ENCODE peak calls at places on chromosomes 2 and 18, in five cellular contexts. One of them, this sample, is unnamed. For H3K36me3, the result is how much of the 10 kb centered on the place peaks cover.

GRCh38 chr2:73036779-73037165 is 34.7 kb downstream of the SFXN5 start:
- DNase-seq in GM23248: no peak
- DNase-seq in DND-41: no peak
- DNase-seq in neuronal stem cell: no peak
- DNase-seq in GM23338: no peak
- DNase-seq in this sample: no peak

GRCh38 chr2:162184362-162184761 is 32.3 kb upstream of the GCG start:
- DNase-seq in GM23248: no peak
- DNase-seq in DND-41: no peak
- DNase-seq in neuronal stem cell: no peak
- DNase-seq in GM23338: no peak
- DNase-seq in this sample: no peak

GRCh38 chr2:218017211-218018053 is 14.6 kb upstream of the TNS1 start:
- DNase-seq in GM23248: no peak
- DNase-seq in DND-41: no peak
- DNase-seq in neuronal stem cell: no peak
- DNase-seq in GM23338: no peak
- DNase-seq in this sample: no peak

GRCh38 chr2:159677654-159678053 is 34.7 kb upstream of the MARCHF7 start:
- DNase-seq in GM23248: peak
- DNase-seq in DND-41: no peak
- DNase-seq in neuronal stem cell: no peak
- DNase-seq in GM23338: no peak
- DNase-seq in this sample: no peak

GRCh38 chr2:227415538-227416424 is 28.0 kb upstream of the SCYGR1 start:
- DNase-seq in GM23248: peak
- DNase-seq in DND-41: no peak
- DNase-seq in neuronal stem cell: no peak
- DNase-seq in GM23338: no peak
- DNase-seq in this sample: peak

GRCh38 chr2:54065411-54065810 is 50.0 kb upstream of the ACYP2 start:
- DNase-seq in GM23248: peak
- DNase-seq in DND-41: no peak
- DNase-seq in neuronal stem cell: no peak
- DNase-seq in GM23338: no peak
- DNase-seq in this sample: peak

GRCh38 chr2:145055651-145056050 is 535.7 kb upstream of the ZEB2 start:
- DNase-seq in GM23248: peak
- DNase-seq in DND-41: no peak
- DNase-seq in neuronal stem cell: no peak
- DNase-seq in GM23338: no peak
- DNase-seq in this sample: no peak

GRCh38 chr18:57131782-57132181 is 15.1 kb upstream of the BOD1L2 start:
- DNase-seq in GM23248: no peak
- DNase-seq in DND-41: no peak
- DNase-seq in neuronal stem cell: no peak
- DNase-seq in GM23338: no peak
- DNase-seq in this sample: no peak

GRCh38 chr2:186919272-186919671 is 70.3 kb upstream of the ZSWIM2 start:
- DNase-seq in GM23248: peak
- DNase-seq in DND-41: no peak
- DNase-seq in neuronal stem cell: no peak
- DNase-seq in GM23338: no peak
- DNase-seq in this sample: peak

GRCh38 chr2:27290571-27290970 is 8.3 kb downstream of the TRIM54 start:
- DNase-seq in GM23248: no peak
- DNase-seq in DND-41: no peak
- DNase-seq in neuronal stem cell: no peak
- DNase-seq in GM23338: no peak
- DNase-seq in this sample: no peak

GRCh38 chr2:237262838-237263771 is 150.9 kb downstream of the COL6A3 start:
- DNase-seq in GM23248: peak
- DNase-seq in DND-41: no peak
- DNase-seq in neuronal stem cell: no peak
- DNase-seq in GM23338: no peak
- DNase-seq in this sample: peak

DNA sequence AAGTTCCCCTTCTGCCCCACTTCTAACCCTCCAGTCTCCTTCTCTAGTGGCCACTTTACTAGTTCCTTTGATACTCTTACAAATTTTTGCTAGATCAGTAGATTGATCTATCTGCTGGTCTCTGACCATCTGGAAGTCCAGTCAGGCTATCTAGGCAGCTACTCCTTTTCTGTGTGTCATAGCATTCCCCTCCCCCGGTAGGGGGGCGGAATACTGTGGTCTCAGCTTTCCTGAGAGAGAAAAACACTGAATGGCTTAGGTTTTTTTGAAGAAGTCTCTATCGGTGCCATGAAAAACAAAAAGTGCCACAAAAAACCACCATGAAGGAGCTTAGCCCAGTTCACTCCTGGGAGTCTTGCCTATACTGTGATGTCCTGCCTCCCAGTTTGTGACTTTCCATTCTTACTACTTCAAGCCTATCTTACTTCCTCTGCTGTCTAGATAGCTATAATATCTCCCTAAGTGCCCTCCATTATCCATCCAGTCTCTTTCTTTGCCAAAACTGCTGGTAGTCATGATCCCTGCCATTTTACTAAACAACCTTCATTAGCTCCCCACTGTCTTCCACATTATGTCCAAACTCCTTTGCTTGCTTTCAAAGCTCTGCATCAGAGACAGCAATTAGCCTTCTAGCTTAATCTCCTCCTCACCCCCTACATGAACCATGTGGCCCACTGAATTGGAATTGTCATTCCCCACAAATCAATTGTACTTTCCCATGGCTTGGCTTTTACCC is 29.9 kb downstream of the TPGS2 start:
- DNase-seq in GM23248: peak
- DNase-seq in DND-41: no peak
- DNase-seq in neuronal stem cell: peak
- DNase-seq in GM23338: peak
- DNase-seq in this sample: peak
- H3K36me3 ChIP-seq in GM23248: under half
- H3K36me3 ChIP-seq in DND-41: half or more
- H3K36me3 ChIP-seq in neuronal stem cell: half or more
- H3K36me3 ChIP-seq in GM23338: under half
- H3K36me3 ChIP-seq in this sample: under half

GRCh38 chr2:45497355-45497754 is 113.7 kb downstream of the SRBD1 start:
- DNase-seq in GM23248: peak
- DNase-seq in DND-41: no peak
- DNase-seq in neuronal stem cell: no peak
- DNase-seq in GM23338: no peak
- DNase-seq in this sample: peak
- H3K4me2 ChIP-seq in GM23248: no peak
- H3K4me2 ChIP-seq in DND-41: no peak
- H3K4me2 ChIP-seq in neuronal stem cell: no peak
- H3K4me2 ChIP-seq in GM23338: no peak
- H3K4me2 ChIP-seq in this sample: no peak

GRCh38 chr2:221106241-221106640 is 465.9 kb downstream of the EPHA4 start:
- DNase-seq in GM23248: no peak
- DNase-seq in DND-41: no peak
- DNase-seq in neuronal stem cell: no peak
- DNase-seq in GM23338: no peak
- DNase-seq in this sample: no peak
- H3K36me3 ChIP-seq in GM23248: under half
- H3K36me3 ChIP-seq in DND-41: under half
- H3K36me3 ChIP-seq in neuronal stem cell: under half
- H3K36me3 ChIP-seq in GM23338: under half
- H3K36me3 ChIP-seq in this sample: under half

DNA sequence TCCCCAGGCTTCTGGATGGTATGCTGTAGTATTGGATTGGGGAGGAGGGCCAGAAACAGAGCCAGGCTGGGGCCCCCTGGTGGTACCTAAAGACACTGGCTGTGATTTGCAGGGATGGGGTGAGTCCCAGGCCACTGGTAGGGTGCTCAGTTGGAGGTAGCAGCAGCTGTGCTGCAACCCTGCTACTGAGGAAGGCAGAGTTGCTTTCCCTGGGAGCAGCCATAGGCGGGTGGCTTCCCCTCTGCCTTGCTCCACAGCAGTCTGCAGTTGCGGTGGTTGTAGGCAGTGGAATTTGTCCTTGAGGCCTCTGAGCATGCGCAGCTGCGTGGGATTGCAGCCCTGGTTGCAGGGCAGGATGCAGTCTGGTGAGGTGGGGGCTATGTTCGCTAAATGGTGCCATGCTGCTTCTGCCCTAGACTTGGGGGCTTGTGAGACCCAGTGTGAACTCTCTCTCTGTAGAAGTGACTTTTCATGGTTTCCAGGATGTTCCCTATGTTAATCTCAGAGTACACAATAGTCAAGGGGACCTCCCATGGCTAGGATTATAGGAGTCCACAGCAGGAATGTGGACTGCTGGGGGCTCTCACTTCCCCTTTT is 443.5 kb downstream of the XIRP2 start:
- DNase-seq in GM23248: peak
- DNase-seq in DND-41: no peak
- DNase-seq in neuronal stem cell: peak
- DNase-seq in GM23338: peak
- DNase-seq in this sample: no peak
- H3K4me2 ChIP-seq in GM23248: no peak
- H3K4me2 ChIP-seq in DND-41: no peak
- H3K4me2 ChIP-seq in neuronal stem cell: peak
- H3K4me2 ChIP-seq in GM23338: peak
- H3K4me2 ChIP-seq in this sample: no peak

GRCh38 chr2:9490789-9491188 is 16.4 kb downstream of the IAH1 start:
- DNase-seq in GM23248: no peak
- DNase-seq in DND-41: no peak
- DNase-seq in neuronal stem cell: no peak
- DNase-seq in GM23338: no peak
- DNase-seq in this sample: no peak

GRCh38 chr2:9497017-9497416 is 22.7 kb downstream of the IAH1 start:
- DNase-seq in GM23248: no peak
- DNase-seq in DND-41: no peak
- DNase-seq in neuronal stem cell: no peak
- DNase-seq in GM23338: no peak
- DNase-seq in this sample: no peak

GRCh38 chr2:9494096-9494495 is 19.7 kb downstream of the IAH1 start:
- DNase-seq in GM23248: no peak
- DNase-seq in DND-41: no peak
- DNase-seq in neuronal stem cell: no peak
- DNase-seq in GM23338: no peak
- DNase-seq in this sample: no peak

GRCh38 chr2:9492927-9493326 is 18.6 kb downstream of the IAH1 start:
- DNase-seq in GM23248: no peak
- DNase-seq in DND-41: no peak
- DNase-seq in neuronal stem cell: no peak
- DNase-seq in GM23338: no peak
- DNase-seq in this sample: no peak

DNA sequence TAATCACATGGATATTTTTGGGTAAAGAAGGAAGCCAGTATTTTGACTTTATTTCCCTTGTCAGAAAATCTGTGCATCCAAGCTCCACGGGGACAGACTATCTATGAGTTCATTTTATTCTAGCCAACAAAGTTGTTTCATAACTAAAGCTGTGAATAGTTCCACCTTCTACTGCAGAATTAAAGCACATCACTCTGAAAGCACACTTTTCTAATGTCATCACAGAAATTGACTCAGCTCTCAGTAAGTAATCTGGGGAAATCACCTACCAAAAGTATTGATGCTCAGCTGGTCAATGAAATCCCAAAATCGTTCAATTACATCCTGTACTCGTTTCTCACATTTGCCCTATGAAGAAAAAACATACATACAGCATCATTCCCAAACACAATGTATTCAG is 19.1 kb downstream of the IAH1 start:
- DNase-seq in GM23248: no peak
- DNase-seq in DND-41: no peak
- DNase-seq in neuronal stem cell: no peak
- DNase-seq in GM23338: no peak
- DNase-seq in this sample: no peak
- H3K36me3 ChIP-seq in GM23248: half or more
- H3K36me3 ChIP-seq in DND-41: half or more
- H3K36me3 ChIP-seq in neuronal stem cell: half or more
- H3K36me3 ChIP-seq in GM23338: under half
- H3K36me3 ChIP-seq in this sample: half or more

GRCh38 chr2:108994250-108994649 is 5.2 kb upstream of the EDAR start:
- DNase-seq in GM23248: no peak
- DNase-seq in DND-41: no peak
- DNase-seq in neuronal stem cell: no peak
- DNase-seq in GM23338: no peak
- DNase-seq in this sample: no peak
- H3K4me2 ChIP-seq in GM23248: no peak
- H3K4me2 ChIP-seq in DND-41: no peak
- H3K4me2 ChIP-seq in neuronal stem cell: no peak
- H3K4me2 ChIP-seq in GM23338: no peak
- H3K4me2 ChIP-seq in this sample: no peak

GRCh38 chr2:47782557-47783490 is at the start of gene MSH6:
- DNase-seq in GM23248: peak
- DNase-seq in DND-41: peak
- DNase-seq in neuronal stem cell: peak
- DNase-seq in GM23338: peak
- DNase-seq in this sample: peak
- H3K36me3 ChIP-seq in GM23248: under half
- H3K36me3 ChIP-seq in DND-41: under half
- H3K36me3 ChIP-seq in neuronal stem cell: under half
- H3K36me3 ChIP-seq in GM23338: under half
- H3K36me3 ChIP-seq in this sample: under half

DNA sequence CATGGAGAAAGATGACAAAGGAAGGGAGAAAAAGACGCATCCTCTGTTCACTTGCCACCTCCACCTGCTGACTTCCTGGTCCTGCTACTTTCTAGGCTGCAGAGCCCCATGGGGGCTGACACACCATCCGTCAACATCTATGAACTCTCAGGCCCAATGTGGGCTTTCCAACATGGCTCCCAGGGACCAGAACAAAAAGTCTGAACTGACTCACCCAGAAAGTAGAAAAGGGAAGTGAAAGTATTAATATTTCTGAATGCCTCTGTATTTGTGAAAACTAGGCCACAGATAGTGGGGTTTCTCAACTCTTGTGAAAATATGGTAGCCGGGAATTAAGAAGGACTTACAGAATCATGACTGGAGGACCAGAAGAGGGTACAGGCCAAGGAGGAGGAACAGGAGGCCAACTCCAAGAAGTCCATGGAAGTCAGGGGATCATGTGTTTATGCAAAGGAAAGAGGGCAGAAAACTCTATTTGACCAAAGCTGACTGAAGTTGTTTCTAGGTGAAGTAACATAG is 123.1 kb upstream of the CAB39 start:
- DNase-seq in GM23248: no peak
- DNase-seq in DND-41: no peak
- DNase-seq in neuronal stem cell: no peak
- DNase-seq in GM23338: no peak
- DNase-seq in this sample: no peak
- H3K4me2 ChIP-seq in GM23248: no peak
- H3K4me2 ChIP-seq in DND-41: no peak
- H3K4me2 ChIP-seq in neuronal stem cell: no peak
- H3K4me2 ChIP-seq in GM23338: no peak
- H3K4me2 ChIP-seq in this sample: no peak

DNA sequence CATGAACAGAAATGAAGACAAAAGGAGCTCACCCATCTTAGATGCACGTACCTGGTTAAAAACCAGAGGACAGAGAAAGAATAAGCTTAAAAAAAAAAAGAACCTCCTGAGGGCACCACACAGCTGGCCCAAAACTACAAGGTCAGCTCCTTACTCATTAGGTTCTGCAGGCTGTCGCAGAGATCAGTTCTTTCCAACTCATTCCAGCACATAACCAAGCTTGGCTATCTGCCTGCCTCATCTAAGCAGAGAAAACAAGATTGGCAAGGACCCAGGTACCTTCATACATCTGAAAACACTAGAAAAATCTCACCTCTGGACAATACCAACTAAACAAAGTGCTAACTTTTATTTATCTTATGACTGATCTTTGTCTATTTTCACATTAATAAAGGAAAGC is 89.9 kb downstream of the NOL10 start:
- DNase-seq in GM23248: no peak
- DNase-seq in DND-41: no peak
- DNase-seq in neuronal stem cell: no peak
- DNase-seq in GM23338: no peak
- DNase-seq in this sample: no peak
- H3K36me3 ChIP-seq in GM23248: under half
- H3K36me3 ChIP-seq in DND-41: half or more
- H3K36me3 ChIP-seq in neuronal stem cell: half or more
- H3K36me3 ChIP-seq in GM23338: under half
- H3K36me3 ChIP-seq in this sample: under half

GRCh38 chr2:232633413-232634318 is at the start of gene EFHD1:
- DNase-seq in GM23248: peak
- DNase-seq in DND-41: no peak
- DNase-seq in neuronal stem cell: peak
- DNase-seq in GM23338: peak
- DNase-seq in this sample: peak
- H3K4me2 ChIP-seq in GM23248: peak
- H3K4me2 ChIP-seq in DND-41: no peak
- H3K4me2 ChIP-seq in neuronal stem cell: peak
- H3K4me2 ChIP-seq in GM23338: peak
- H3K4me2 ChIP-seq in this sample: peak

This sample was measured in astrocyte.